ENCODE peak calls at places on chromosomes 4 and X, in five cellular contexts. W, K, N, G and S are unnamed samples. For H3K9me3 and H3K4me1, the result is how much of the 10 kb centered on the place peaks cover.

GRCh38 chr4:37160653-37161052 is 83.9 kb upstream of the NWD2 start:
- DNase-seq in W (no peak), K (no peak), N (no peak), G (no peak), S (no peak)

GRCh38 chr4:164880489-164881262 is 3.7 kb downstream of the APELA start:
- DNase-seq in W (no peak), K (no peak), N (no peak), G (no peak), S (no peak)

GRCh38 chr4:8305851-8306361 is 36.4 kb downstream of the HTRA3 start:
- DNase-seq in W (no peak), K (no peak), N (no peak), G (peak), S (no peak)

GRCh38 chr4:38509551-38509950 is 154.4 kb upstream of the KLF3 start:
- DNase-seq in W (no peak), K (no peak), N (no peak), G (no peak), S (peak)

GRCh38 chrX:42149281-42149680 is 225.9 kb upstream of the CASK start:
- DNase-seq in W (no peak), K (no peak), N (no peak), G (no peak), S (no peak)

GRCh38 chrX:131841496-131842410 is 181.3 kb upstream of the STK26 start:
- DNase-seq in W (no peak), K (peak), N (no peak), G (no peak), S (peak)

GRCh38 chrX:43562372-43562771 is 93.7 kb upstream of the MAOA start:
- DNase-seq in W (no peak), K (no peak), N (no peak), G (no peak), S (no peak)

GRCh38 chr4:56907489-56908205 is at the start of gene REST:
- DNase-seq in W (peak), K (no peak), N (peak), G (peak), S (peak)

GRCh38 chrX:109830704-109831206 is 97.7 kb upstream of the ACSL4 start:
- DNase-seq in W (no peak), K (no peak), N (no peak), G (no peak), S (no peak)

GRCh38 chr4:105140684-105141490 is 5.8 kb upstream of the TET2 start:
- DNase-seq in W (peak), K (no peak), N (no peak), G (no peak), S (peak)

GRCh38 chr4:99033956-99034355 is 38.4 kb downstream of the METAP1 start:
- DNase-seq in W (no peak), K (no peak), N (no peak), G (no peak), S (no peak)

GRCh38 chrX:136059350-136059749 is 74.1 kb downstream of the SLC9A6 start:
- DNase-seq in W (no peak), K (no peak), N (no peak), G (no peak), S (no peak)

GRCh38 chr4:158949094-158949493 is 153.8 kb upstream of the RAPGEF2 start:
- DNase-seq in W (no peak), K (no peak), N (no peak), G (no peak), S (peak)

GRCh38 chrX:39309721-39310152 is 508.5 kb downstream of the MID1IP1 start:
- DNase-seq in W (no peak), K (no peak), N (no peak), G (no peak), S (peak)

GRCh38 chrX:2192584-2193272 is 308.0 kb downstream of the DHRSX start:
- DNase-seq in W (no peak), K (no peak), N (no peak), G (no peak), S (no peak)

DNA sequence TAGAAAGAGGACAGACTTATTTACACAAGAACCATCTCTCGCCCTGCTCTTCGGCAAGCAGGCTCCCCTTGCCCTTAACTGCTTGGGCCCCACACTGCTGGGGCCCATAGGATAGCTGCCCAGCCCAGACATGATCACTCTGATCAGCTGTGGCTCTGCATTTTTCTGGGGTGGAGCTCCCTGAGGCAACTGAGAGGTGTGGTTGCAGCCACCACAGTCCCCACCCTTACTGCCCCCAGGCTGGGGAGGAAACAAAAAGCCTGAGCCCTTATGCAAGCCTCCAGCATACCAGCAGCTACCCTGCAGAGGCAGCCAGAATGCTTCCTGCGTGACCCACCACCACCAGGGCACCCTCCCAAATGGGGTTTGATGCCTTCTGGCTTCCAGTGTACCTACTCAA is 185.5 kb upstream of the ZCCHC13 start:
- DNase-seq in W (no peak), K (no peak), N (no peak), G (no peak), S (no peak)
- H3K9me3 ChIP-seq in W (under half), K (under half), N (under half), G (under half), S (under half)

GRCh38 chr4:186068581-186069402 is at the start of gene TLR3:
- DNase-seq in W (no peak), K (no peak), N (no peak), G (no peak), S (no peak)
- H3K4me3 ChIP-seq in W (peak), K (peak), N (peak), G (peak), S (peak)

GRCh38 chr4:86974481-86975050 is 39.8 kb downstream of the AFF1 start:
- DNase-seq in W (no peak), K (no peak), N (no peak), G (no peak), S (no peak)
- H3K4me1 ChIP-seq in W (under half), K (under half), N (under half), G (under half), S (under half)

GRCh38 chr4:21090098-21090666 is 389.9 kb downstream of the PACRGL start:
- DNase-seq in W (no peak), K (no peak), N (no peak), G (no peak), S (no peak)
- H3K9me3 ChIP-seq in W (under half), K (under half), N (under half), G (under half), S (under half)

DNA sequence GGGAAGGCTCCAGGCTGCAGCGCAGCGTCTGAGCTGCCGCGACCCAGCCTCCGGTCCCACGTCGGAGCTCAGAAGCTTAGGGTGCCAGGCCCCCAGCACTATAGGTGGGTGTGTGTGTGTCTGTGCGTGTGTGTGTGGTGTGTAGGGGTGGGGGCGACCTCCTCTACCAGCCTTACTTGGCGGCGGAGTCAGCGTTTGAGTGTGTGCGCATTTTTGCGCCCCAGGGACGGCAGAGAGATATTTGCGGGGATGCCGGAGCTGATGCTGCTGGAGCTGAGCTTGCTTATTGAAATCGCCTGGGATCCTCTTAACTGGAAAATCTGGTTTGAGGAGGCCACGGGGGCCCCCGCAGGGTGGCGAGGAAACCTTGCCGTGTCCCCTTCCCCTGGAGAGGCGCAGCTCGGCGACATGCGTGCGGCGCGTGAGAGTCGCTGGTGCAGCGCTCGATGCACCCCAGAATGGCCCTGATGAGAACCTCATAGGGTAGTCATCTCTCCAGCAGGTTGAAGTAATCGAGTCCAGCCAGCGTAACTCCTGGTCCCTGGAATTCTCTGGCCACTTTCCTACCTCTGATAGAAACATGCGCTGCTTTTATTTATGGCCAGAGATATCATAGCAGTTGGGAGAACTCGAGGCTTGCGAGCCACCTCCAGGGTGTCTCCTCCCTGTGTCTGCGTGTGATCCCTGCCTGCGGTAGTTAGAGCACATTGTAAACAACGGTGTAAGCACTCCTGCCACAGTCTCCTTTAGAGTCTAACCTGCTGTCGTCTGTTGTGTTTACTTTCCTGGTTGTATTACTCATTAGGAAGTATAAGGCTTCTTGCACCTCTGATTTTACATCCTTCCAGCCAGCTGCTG is 2.7 kb downstream of the ADGRL3 start:
- DNase-seq in W (no peak), K (no peak), N (no peak), G (no peak), S (no peak)
- H3K4me3 ChIP-seq in W (no peak), K (no peak), N (peak), G (peak), S (no peak)

GRCh38 chr4:911871-912490 is 20.1 kb downstream of the GAK start:
- DNase-seq in W (no peak), K (no peak), N (no peak), G (no peak), S (no peak)
- H3K4me1 ChIP-seq in W (under half), K (under half), N (under half), G (under half), S (under half)

DNA sequence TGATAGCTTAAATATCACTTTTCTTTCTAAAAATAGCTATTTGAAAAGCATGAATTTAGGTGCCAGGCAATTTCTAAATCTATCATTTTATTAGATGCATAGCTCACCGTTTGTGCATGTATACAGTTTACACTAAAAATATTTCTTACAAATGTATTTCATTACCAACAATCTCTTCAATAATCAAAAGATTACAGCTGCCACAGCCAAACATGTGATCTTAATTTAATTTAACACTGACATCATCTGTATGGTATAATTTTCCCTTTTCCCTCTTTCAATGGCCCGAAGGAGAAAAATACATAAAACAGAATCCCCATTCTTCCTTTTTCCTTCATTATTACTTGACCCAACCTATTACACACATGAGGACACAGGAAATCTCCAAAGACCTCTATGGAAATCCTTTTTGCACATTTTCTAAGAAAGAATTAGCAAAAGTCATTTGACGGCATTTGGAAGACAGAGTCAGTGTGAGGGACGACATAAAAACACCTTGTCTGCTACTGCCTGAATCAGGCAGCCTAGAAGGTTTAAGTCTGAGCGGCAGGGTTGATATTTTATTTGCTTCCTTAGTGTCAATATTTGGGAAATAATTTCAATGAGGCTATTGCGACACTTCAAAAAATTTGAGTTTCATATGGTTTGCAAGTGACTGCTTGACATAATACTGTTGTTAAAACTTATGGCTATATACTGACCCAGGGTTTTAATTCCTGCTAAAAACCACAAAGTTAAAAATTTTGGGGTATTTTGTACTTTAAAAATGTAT is 111.2 kb downstream of the TTC29 start:
- DNase-seq in W (no peak), K (no peak), N (no peak), G (no peak), S (no peak)
- H3K9me3 ChIP-seq in W (under half), K (under half), N (under half), G (under half), S (under half)

DNA sequence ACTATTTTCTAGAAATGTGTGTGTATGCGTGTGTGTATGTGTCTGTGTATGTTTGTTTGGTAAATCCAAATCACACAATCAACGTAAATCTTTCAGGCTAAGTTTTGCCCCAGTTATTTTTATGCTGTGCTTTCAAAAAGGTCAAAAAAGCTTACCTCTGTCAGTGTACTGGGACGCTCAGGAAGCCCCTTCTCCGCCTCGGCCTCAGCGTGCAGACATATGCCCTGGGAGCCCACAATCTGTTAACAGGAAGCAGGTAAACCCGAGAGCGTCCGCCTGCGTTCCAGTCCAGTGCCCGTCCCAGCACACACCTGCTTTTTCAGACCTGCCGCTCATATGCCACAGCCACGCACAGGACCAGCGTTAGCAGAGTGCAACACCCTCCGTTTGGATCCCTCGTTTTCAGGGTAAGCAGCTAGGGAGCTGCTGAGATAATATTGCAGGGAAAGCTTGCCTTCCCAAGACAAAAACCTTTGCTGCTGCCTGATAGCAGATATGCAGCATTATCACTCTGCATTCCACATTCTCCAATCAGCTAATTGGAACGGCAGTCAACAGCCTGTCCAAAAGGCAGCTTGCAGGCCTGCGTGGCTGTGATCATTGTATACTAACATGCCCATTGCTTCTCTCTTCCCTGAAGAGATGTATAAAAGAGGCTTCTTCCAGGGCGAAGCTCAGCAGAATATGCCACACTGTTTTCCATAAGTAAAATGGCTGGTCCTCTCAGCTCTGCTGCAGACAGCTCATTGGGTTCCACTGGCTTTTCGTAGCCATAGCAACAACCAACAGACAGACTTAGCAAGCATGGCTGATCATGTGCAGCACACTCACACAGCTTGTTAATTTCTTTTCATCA is at the start of gene SORBS2:
- DNase-seq in W (no peak), K (no peak), N (no peak), G (no peak), S (no peak)
- H3K4me3 ChIP-seq in W (no peak), K (no peak), N (peak), G (peak), S (no peak)